ENCODE peak calls at places on chromosome X, in ten cellular contexts. A, S, P, O, Z, F, G, D, L and B are unnamed samples.

GRCh38 chrX:107675823-107676555 is 47.7 kb downstream of the PRPS1 start:
- DNase-seq in A (no peak), S (no peak), P (peak), O (peak), Z (peak), F (no peak), G (no peak), D (no peak), L (no peak), B (no peak)

GRCh38 chrX:122421434-122422121 is 762.5 kb upstream of the GRIA3 start:
- DNase-seq in A (no peak), S (no peak), P (no peak), O (no peak), Z (no peak), F (no peak), G (no peak), D (no peak), L (no peak), B (no peak)

GRCh38 chrX:30979271-30979670 is 90.2 kb upstream of the TAB3 start:
- DNase-seq in A (no peak), S (no peak), P (no peak), O (no peak), Z (no peak), F (no peak), G (no peak), D (no peak), L (no peak), B (no peak)

GRCh38 chrX:26470946-26471345 is 255.0 kb downstream of the MAGEB5 start:
- DNase-seq in A (no peak), S (no peak), P (no peak), O (no peak), Z (no peak), F (no peak), G (peak), D (no peak), L (no peak), B (no peak)

GRCh38 chrX:138298268-138298667 is 413.2 kb downstream of the FGF13 start:
- DNase-seq in A (peak), S (no peak), P (no peak), O (no peak), Z (no peak), F (no peak), G (no peak), D (no peak), L (no peak), B (no peak)

GRCh38 chrX:19650996-19651395 is 135.7 kb upstream of the MAP3K15 start:
- DNase-seq in A (no peak), S (no peak), P (no peak), O (no peak), Z (no peak), F (no peak), G (no peak), D (no peak), L (no peak), B (no peak)

GRCh38 chrX:80808854-80809493 is 703 bp downstream of the BRWD3 start:
- DNase-seq in A (peak), S (no peak), P (no peak), O (peak), Z (peak), F (peak), G (peak), D (no peak), L (peak), B (peak)

GRCh38 chrX:78886550-78886949 is 58.6 kb upstream of the P2RY10 start:
- DNase-seq in A (no peak), S (peak), P (no peak), O (peak), Z (peak), F (no peak), G (no peak), D (no peak), L (no peak), B (no peak)

GRCh38 chrX:40996886-40997530 is 88.2 kb upstream of the USP9X start:
- DNase-seq in A (no peak), S (peak), P (peak), O (peak), Z (peak), F (peak), G (no peak), D (no peak), L (no peak), B (no peak)

GRCh38 chrX:24175276-24175675 is 25.7 kb downstream of the ZFX start:
- DNase-seq in A (no peak), S (no peak), P (no peak), O (no peak), Z (no peak), F (no peak), G (no peak), D (no peak), L (no peak), B (no peak)